ENCODE peak calls at places on chromosomes 2 and 18, in nine cellular contexts. H, X, F, Z, C, S, W, G and M are unnamed samples.

GRCh38 chr2:212547716-212548458 is 9.3 kb upstream of the ERBB4 start:
- DNase-seq in H (no peak), Z (no peak), F (no peak), W (no peak), G (no peak), X (no peak), S (no peak), C (no peak), M (no peak)

GRCh38 chr2:196356332-196356731 is 185.0 kb upstream of the STK17B start:
- DNase-seq in X (no peak), F (no peak), W (no peak), G (no peak), Z (peak; percentile 15), C (no peak), H (no peak), S (no peak), M (no peak)

GRCh38 chr2:39218401-39218800 is 25.4 kb downstream of the CDKL4 start:
- DNase-seq in Z (no peak), F (no peak), H (no peak), C (no peak), X (no peak), W (no peak), S (no peak), G (no peak), M (no peak)

GRCh38 chr2:30758315-30758714 is 48.9 kb downstream of the CAPN13 start:
- DNase-seq in W (no peak), Z (no peak), G (no peak), C (no peak), H (no peak), S (no peak), X (peak; percentile 24), F (no peak), M (no peak)

GRCh38 chr2:124804014-124804940 is 779.2 kb downstream of the CNTNAP5 start:
- DNase-seq in X (no peak), H (no peak), G (peak; percentile 6), W (peak; percentile 43), C (no peak), F (no peak), Z (peak; percentile 43), S (no peak), M (no peak)

GRCh38 chr2:11554430-11554764 is 20.6 kb downstream of the GREB1 start:
- DNase-seq in F (no peak), H (no peak), G (no peak), W (no peak), X (no peak), Z (no peak), C (no peak), S (no peak), M (no peak)

GRCh38 chr2:99891358-99891757 is 251.0 kb downstream of the AFF3 start:
- DNase-seq in F (no peak), S (no peak), Z (no peak), W (no peak), C (no peak), X (no peak), H (peak; percentile 51), G (no peak), M (no peak)

GRCh38 chr2:11752906-11753305 is 6.5 kb downstream of the LPIN1 start:
- DNase-seq in W (no peak), H (no peak), Z (no peak), G (no peak), C (no peak), X (no peak), S (no peak), F (no peak), M (no peak)

GRCh38 chr2:237895544-237896506 is 36.4 kb downstream of the RAMP1 start:
- DNase-seq in G (no peak), X (peak; percentile 95), W (peak; percentile 33), F (no peak), Z (no peak), H (peak; percentile 64), C (no peak), S (no peak), M (peak; percentile 72)

GRCh38 chr2:233081731-233082221 is 21.6 kb downstream of the INPP5D start:
- DNase-seq in Z (no peak), X (no peak), F (no peak), G (no peak), W (no peak), H (no peak), C (no peak), S (no peak), M (no peak)

GRCh38 chr2:130873700-130874346 is 37.1 kb downstream of the ARHGEF4 start:
- DNase-seq in Z (peak; percentile 63), F (peak; percentile 85), S (peak; percentile 84), H (no peak), C (peak; percentile 52), G (peak; percentile 75), W (peak; percentile 79), X (peak; percentile 83), M (peak; percentile 77)

GRCh38 chr2:225660262-225661091 is 261.0 kb downstream of the NYAP2 start:
- DNase-seq in F (peak; percentile 82), S (peak; percentile 84), C (peak; percentile 73), X (peak; percentile 76), H (no peak), W (peak; percentile 76), Z (peak; percentile 51), G (peak; percentile 53), M (peak; percentile 84)

GRCh38 chr2:43513796-43514195 is 82.0 kb downstream of the THADA start:
- DNase-seq in W (no peak), H (no peak), Z (no peak), G (no peak), X (no peak), F (no peak), C (no peak), S (no peak), M (no peak)

GRCh38 chr18:48493856-48494255 is 45.0 kb upstream of the CTIF start:
- DNase-seq in H (no peak), W (no peak), G (no peak), Z (no peak), X (no peak), F (no peak), S (no peak), C (no peak), M (no peak)

GRCh38 chr2:118844261-118845004 is 3.0 kb downstream of the EN1 start:
- DNase-seq in X (no peak), F (peak; percentile 63), C (no peak), W (no peak), S (no peak), Z (no peak), H (no peak), G (no peak), M (no peak)
- TF ChIP-seq POLR2A in X (no peak), F (no peak), C (no peak), W (no peak), S (no peak), Z (no peak), H (no peak), G (no peak), M (no peak)

DNA sequence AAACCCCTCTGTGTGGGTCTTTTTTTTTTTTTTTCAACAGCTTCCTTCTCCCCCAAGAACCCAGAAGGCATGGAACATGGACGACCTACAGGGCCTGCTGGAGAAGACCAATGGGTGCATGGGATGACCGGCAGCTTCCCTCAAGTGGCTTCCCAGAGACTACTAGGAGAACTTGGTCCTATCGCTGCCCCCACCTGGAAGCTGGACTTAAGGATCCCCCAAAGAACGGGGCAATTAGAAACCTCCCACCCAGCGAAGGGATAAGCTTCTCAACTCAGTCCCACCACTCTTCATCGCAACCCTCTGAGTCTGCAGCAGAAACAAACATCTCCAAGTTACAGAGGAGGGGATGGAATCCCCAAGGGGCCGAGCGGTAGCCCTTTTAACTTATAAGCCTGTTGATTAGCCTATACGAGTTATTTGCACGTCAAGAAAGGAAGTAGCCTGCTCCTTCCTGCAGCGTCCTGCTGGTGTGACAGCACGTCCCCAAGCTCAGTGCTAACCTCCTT is 1.4 kb downstream of the ACTR1B start:
- DNase-seq in C (no peak), G (no peak), S (no peak), X (no peak), H (no peak), F (no peak), W (no peak), Z (peak; percentile 9), M (no peak)
- H3K27ac ChIP-seq in C (no peak overlapping the region), G (peak overlapping the region; percentile 96), S (peak overlapping the region; percentile 99), X (peak overlapping the region; percentile 93), H (peak overlapping the region; percentile 98), F (no peak overlapping the region), W (peak overlapping the region; percentile 100), Z (peak overlapping the region; percentile 98), M (peak overlapping the region; percentile 98)

GRCh38 chr2:137002911-137003310 is 237.6 kb downstream of the THSD7B start:
- DNase-seq in X (no peak), Z (no peak), F (no peak), S (no peak), G (no peak), C (no peak), H (no peak), W (no peak), M (no peak)

GRCh38 chr2:137000790-137001189 is 235.4 kb downstream of the THSD7B start:
- DNase-seq in Z (no peak), G (no peak), W (no peak), S (no peak), F (no peak), X (no peak), C (no peak), H (no peak), M (no peak)

GRCh38 chr2:136994793-136995192 is 229.4 kb downstream of the THSD7B start:
- DNase-seq in X (no peak), H (no peak), C (no peak), F (no peak), W (no peak), S (no peak), G (no peak), Z (no peak), M (no peak)

DNA sequence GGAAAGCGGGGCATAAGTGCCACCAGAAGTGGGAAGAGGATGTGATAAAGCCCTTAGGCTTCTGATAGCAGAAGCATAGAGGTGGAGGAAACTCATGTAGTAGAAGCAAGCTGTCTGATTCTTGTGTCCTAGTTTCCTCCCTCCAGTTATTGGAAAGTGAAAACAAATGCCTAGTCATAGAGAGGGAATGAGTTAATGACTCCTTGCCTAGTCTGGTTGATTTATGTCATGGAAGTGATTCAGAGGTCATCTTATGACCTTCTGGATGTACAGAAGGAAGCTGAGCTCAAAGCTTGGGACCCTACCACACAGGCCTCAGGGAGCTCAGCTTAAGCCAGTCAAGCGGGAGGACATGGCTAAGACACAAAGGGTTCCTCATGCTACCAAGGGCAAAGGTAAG is 232.2 kb downstream of the THSD7B start:
- DNase-seq in S (no peak), H (no peak), C (no peak), Z (no peak), X (no peak), G (no peak), W (no peak), F (no peak), M (no peak)
- TF ChIP-seq EP300 in S (no peak), H (no peak), C (no peak), Z (no peak), X (no peak), G (no peak), W (no peak), F (no peak), M (no peak)

DNA sequence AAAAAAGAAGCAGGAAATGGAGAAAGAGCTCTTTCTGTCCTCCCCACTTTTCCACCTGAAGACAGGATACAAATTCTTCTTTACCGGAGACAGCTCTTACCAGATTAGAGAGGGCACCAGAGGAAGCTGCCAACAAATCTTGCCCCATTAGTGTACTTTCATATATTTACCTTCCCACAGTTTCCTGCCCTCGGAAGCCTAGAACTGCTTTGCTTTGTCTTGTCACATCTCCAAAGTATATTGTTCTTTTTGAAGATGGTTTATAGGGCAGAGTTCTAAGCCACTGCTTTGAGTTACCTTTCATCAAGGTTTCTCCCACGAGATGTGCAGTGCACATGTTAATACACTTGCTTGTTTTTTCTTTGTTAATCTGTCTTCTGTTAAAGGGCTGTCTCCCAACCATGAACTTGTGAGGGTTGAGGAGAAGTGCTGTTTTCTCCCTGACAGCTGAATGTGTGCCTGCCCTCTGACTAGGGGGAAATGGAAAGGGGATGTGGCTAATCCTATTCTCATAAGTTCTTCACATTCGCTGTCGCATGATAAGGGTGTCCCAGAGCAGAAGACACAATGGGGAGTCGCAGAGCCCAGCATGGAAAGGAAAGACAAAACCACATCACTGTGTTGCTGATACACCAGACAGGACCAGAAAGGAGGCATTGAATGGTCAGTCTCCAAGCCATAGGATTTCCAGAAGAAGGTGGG is 24.2 kb downstream of the CENPA start:
- DNase-seq in W (no peak), H (no peak), X (no peak), G (no peak), C (no peak), F (no peak), Z (no peak), S (no peak), M (peak; percentile 32)
- TF ChIP-seq POLR2A in W (no peak), H (no peak), X (no peak), G (no peak), C (no peak), F (no peak), Z (no peak), S (no peak), M (no peak)